ENCODE peak calls at places on chromosomes 4 and X, in seven cellular contexts. I, F, V, B, O, Z and J are unnamed samples.

GRCh38 chr4:169115897-169116254 is 105.8 kb upstream of the CBR4 start:
- DNase-seq in I (no peak), F (peak; percentile 96), V (peak; percentile 67), B (no peak), O (peak; percentile 99), Z (no peak), J (peak; percentile 95)

GRCh38 chrX:13552892-13553291 is 16.5 kb upstream of the EGFL6 start:
- DNase-seq in I (no peak), F (no peak), V (no peak), B (no peak), O (no peak), Z (no peak), J (no peak)

GRCh38 chr4:181858746-181859145 is 384.5 kb upstream of the TENM3 start:
- DNase-seq in I (no peak), F (no peak), V (no peak), B (no peak), O (no peak), Z (no peak), J (no peak)

GRCh38 chr4:36051634-36052033 is 192.7 kb downstream of the ARAP2 start:
- DNase-seq in I (no peak), F (no peak), V (no peak), B (no peak), O (no peak), Z (no peak), J (no peak)

GRCh38 chr4:111268769-111269414 is 646.0 kb upstream of the PITX2 start:
- DNase-seq in I (no peak), F (peak; percentile 48), V (no peak), B (no peak), O (peak; percentile 49), Z (no peak), J (peak; percentile 57)

GRCh38 chr4:43757147-43757546 is 691.5 kb downstream of the KCTD8 start:
- DNase-seq in I (no peak), F (peak; percentile 1), V (no peak), B (no peak), O (no peak), Z (no peak), J (no peak)

GRCh38 chr4:73585345-73585744 is 34.9 kb downstream of the RASSF6 start:
- DNase-seq in I (no peak), F (no peak), V (no peak), B (no peak), O (no peak), Z (no peak), J (no peak)

GRCh38 chrX:15242899-15243555 is 26.9 kb downstream of the ASB9 start:
- DNase-seq in I (no peak), F (peak; percentile 59), V (peak; percentile 7), B (no peak), O (peak; percentile 59), Z (peak; percentile 18), J (peak; percentile 57)

GRCh38 chr4:51895816-51896408 is 53.0 kb downstream of the DCUN1D4 start:
- DNase-seq in I (no peak), F (peak; percentile 77), V (peak; percentile 45), B (peak; percentile 61), O (peak; percentile 67), Z (peak; percentile 46), J (peak; percentile 70)

GRCh38 chr4:7139167-7139979 is 53.0 kb upstream of the SORCS2 start:
- DNase-seq in I (no peak), F (no peak), V (no peak), B (no peak), O (no peak), Z (no peak), J (no peak)

GRCh38 chrX:121356139-121356849 is 308.9 kb downstream of the GLUD2 start:
- DNase-seq in I (no peak), F (no peak), V (no peak), B (no peak), O (no peak), Z (no peak), J (no peak)

GRCh38 chrX:1389181-1389992 is 2.5 kb downstream of the SLC25A6 start:
- DNase-seq in I (no peak), F (no peak), V (no peak), B (peak; percentile 53), O (no peak), Z (no peak), J (no peak)

GRCh38 chr4:157075811-157076577 is at the start of gene GLRB:
- DNase-seq in I (peak; percentile 26), F (no peak), V (no peak), B (peak; percentile 63), O (peak; percentile 11), Z (peak; percentile 51), J (no peak)

DNA sequence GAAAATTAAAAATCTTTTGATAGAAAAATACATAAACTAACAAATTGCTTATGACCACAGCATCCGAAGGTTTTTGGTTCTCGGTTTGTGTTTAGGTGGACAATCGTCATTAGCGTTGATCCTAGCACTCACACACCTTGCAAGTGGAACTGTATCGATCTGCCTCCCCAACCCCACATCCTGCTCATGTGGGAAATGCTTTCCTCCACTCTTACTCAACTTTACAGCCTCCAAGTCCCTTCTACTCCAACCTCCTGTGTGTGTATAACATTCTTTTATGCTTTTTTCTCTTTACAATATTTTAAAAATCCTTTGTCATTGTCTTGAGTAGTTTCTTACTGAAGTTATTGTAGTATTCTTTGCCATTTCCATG is 15.6 kb upstream of the TMEM131L start:
- DNase-seq in I (no peak), F (no peak), V (no peak), B (no peak), O (no peak), Z (no peak), J (no peak)
- TF ChIP-seq CTCF in I (no peak), F (no peak), V (no peak), B (no peak), O (no peak), Z (no peak), J (no peak)

GRCh38 chr4:145931403-145931802 is 7.2 kb downstream of the ZNF827 start:
- DNase-seq in I (no peak), F (no peak), V (no peak), B (no peak), O (no peak), Z (no peak), J (no peak)
- TF ChIP-seq CTCF in I (no peak), F (no peak), V (no peak), B (no peak), O (no peak), Z (no peak), J (no peak)

DNA sequence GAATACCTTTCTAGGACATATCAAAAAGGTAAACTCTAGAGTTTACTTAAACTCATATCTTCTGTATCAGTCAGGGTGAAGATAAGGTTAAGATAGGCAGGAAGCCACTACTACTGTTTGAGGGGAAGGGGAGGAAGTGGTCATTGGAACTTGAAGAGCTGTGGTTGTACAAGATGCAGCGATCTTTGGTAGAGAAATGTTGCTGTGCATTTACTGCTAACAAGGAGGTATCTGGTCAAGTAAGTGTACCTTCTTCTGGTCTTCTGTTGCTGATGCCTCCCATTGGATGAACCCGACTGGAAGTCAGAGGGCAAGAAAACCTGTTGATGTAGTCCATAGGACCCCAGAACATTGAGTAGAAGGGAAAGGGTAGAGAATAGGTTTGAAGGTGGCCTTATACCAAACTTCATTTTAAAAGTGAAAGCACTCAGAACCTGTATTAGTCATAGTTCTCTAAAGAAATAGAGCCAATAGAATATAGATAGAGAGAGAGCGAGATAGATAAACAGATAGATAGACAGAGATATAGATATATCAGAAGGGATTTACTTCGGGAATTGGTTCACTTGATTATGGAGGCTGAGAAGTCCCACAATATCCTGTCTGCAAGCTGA is 47.9 kb upstream of the TSPAN5 start:
- DNase-seq in I (no peak), F (no peak), V (no peak), B (no peak), O (no peak), Z (no peak), J (no peak)
- TF ChIP-seq CTCF in I (no peak), F (no peak), V (no peak), B (no peak), O (no peak), Z (no peak), J (no peak)

GRCh38 chr4:121923306-121923705 is 28.6 kb downstream of the TRPC3 start:
- DNase-seq in I (no peak), F (no peak), V (no peak), B (no peak), O (no peak), Z (no peak), J (no peak)
- TF ChIP-seq CTCF in I (no peak), F (no peak), V (no peak), B (no peak), O (no peak), Z (no peak), J (no peak)

GRCh38 chrX:51893931-51894696 is 691 bp downstream of the MAGED1 start:
- DNase-seq in I (no peak), F (peak; percentile 32), V (no peak), B (no peak), O (peak; percentile 11), Z (peak; percentile 21), J (peak; percentile 22)

GRCh38 chrX:51891821-51892551 is 1.4 kb upstream of the MAGED1 start:
- DNase-seq in I (no peak), F (peak; percentile 73), V (peak; percentile 53), B (peak; percentile 67), O (peak; percentile 69), Z (no peak), J (peak; percentile 94)

GRCh38 chrX:51892921-51893745 is at the start of gene MAGED1:
- DNase-seq in I (peak; percentile 85), F (peak; percentile 96), V (peak; percentile 78), B (peak; percentile 88), O (peak; percentile 95), Z (peak; percentile 81), J (peak; percentile 94)

GRCh38 chrX:51896626-51897025 is 3.2 kb downstream of the MAGED1 start:
- DNase-seq in I (no peak), F (no peak), V (no peak), B (no peak), O (no peak), Z (no peak), J (no peak)

DNA sequence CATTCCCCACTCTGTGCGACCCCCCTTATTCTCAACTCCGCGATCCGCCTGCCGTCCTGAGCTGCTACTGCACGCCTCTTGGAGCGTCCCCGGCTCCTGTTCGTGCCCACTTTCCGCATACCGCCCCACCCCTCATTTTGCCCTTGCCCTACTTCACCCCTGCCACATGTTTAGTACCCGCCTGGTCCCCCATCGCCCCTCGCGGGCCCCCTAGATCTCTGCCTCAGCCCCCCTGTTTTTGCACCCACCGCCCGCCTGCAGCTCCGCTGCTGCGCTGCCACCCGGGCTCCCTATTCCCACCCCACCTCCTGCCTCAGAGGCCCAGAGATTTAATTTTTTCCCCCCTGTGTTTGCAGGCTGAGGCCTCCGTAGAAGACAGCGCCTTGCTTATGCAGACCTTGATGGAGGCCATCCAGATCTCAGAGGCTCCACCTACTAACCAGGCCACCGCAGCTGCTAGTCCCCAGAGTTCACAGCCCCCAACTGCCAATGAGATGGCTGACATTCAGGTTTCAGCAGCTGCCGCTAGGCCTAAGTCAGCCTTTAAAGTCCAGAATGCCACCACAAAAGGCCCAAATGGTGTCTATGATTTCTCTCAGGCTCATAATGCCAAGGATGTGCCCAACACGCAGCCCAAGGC is 1.4 kb downstream of the MAGED1 start:
- DNase-seq in I (peak; percentile 10), F (peak; percentile 31), V (no peak), B (peak; percentile 55), O (peak; percentile 31), Z (no peak), J (peak; percentile 37)
- TF ChIP-seq CTCF in I (no peak), F (peak; percentile 10), V (no peak), B (no peak), O (peak; percentile 2), Z (no peak), J (no peak)

DNA sequence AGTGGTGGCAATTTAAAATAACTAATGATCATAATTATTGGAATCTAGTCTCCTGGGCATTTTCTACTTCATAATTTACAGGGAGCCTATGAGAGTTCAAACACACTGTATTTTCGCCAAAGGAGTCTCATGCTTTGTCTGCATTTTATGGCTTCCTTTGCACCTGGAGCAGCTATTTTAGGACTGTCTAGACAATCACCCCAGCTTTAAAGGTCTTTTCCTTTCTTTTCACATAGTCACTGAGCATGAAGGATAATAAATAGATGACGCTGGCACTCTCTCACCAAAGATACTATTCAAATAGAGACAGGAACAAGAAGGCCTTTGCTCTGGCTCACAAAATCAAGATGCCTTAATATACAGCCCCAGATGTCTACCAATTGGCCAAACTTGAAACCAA is 43.0 kb downstream of the AMELX start:
- DNase-seq in I (no peak), F (no peak), V (no peak), B (no peak), O (no peak), Z (no peak), J (no peak)
- TF ChIP-seq CTCF in I (no peak), F (no peak), V (no peak), B (no peak), O (no peak), Z (no peak), J (no peak)